ENCODE peak calls at places on chromosome 7, in eight cellular contexts. E, O, K, H, R, P, W and M are unnamed samples.

GRCh38 chr7:155471728-155472127 is 13.8 kb downstream of the EN2 start:
- DNase-seq in E (no peak), O (no peak), K (peak; percentile 46), H (no peak), R (peak; percentile 6), P (no peak), W (no peak), M (no peak)

GRCh38 chr7:127886248-127886647 is 145.0 kb downstream of the LRRC4 start:
- DNase-seq in E (no peak), O (no peak), K (no peak), H (no peak), R (no peak), P (no peak), W (peak; percentile 57), M (no peak)

GRCh38 chr7:122273117-122273516 is 31.4 kb downstream of the FEZF1 start:
- DNase-seq in E (no peak), O (no peak), K (no peak), H (no peak), R (no peak), P (no peak), W (no peak), M (no peak)

GRCh38 chr7:55053651-55054226 is 34.9 kb downstream of the EGFR start:
- DNase-seq in E (no peak), O (peak; percentile 88), K (no peak), H (no peak), R (no peak), P (no peak), W (no peak), M (no peak)

GRCh38 chr7:50791921-50792341 is 9.2 kb upstream of the GRB10 start:
- DNase-seq in E (no peak), O (peak; percentile 49), K (peak; percentile 41), H (no peak), R (no peak), P (no peak), W (peak; percentile 70), M (no peak)

GRCh38 chr7:110718514-110719205 is 372.3 kb upstream of the LRRN3 start:
- DNase-seq in E (no peak), O (no peak), K (no peak), H (no peak), R (no peak), P (no peak), W (no peak), M (no peak)

GRCh38 chr7:85483205-85483604 is 296.3 kb upstream of the SEMA3D start:
- DNase-seq in E (no peak), O (peak; percentile 9), K (no peak), H (no peak), R (no peak), P (no peak), W (peak; percentile 17), M (no peak)

GRCh38 chr7:29924684-29925083 is 64.9 kb downstream of the SCRN1 start:
- DNase-seq in E (no peak), O (no peak), K (no peak), H (no peak), R (no peak), P (no peak), W (no peak), M (no peak)

GRCh38 chr7:7773334-7774308 is 55.2 kb upstream of the RPA3 start:
- DNase-seq in E (no peak), O (no peak), K (no peak), H (no peak), R (no peak), P (no peak), W (no peak), M (no peak)

GRCh38 chr7:149686001-149686400 is 87.4 kb downstream of the ZNF467 start:
- DNase-seq in E (no peak), O (no peak), K (no peak), H (no peak), R (no peak), P (no peak), W (no peak), M (no peak)

GRCh38 chr7:85102813-85103350 is 84.0 kb downstream of the SEMA3D start:
- DNase-seq in E (no peak), O (no peak), K (no peak), H (no peak), R (no peak), P (no peak), W (no peak), M (no peak)

GRCh38 chr7:1054438-1055083 is 10.2 kb downstream of the GPR146 start:
- DNase-seq in E (no peak), O (no peak), K (no peak), H (peak; percentile 76), R (peak; percentile 86), P (no peak), W (no peak), M (no peak)